ENCODE peak calls at places on chromosome 14, in six cellular contexts. One of them, this sample, is unnamed.

GRCh38 chr14:73723799-73724621 is 9.8 kb upstream of the PNMA1 start:
- DNase-seq in upper lobe of right lung: peak; percentile 80
- DNase-seq in lung: peak; percentile 78
- DNase-seq in CD8-positive, alpha-beta memory T cell: no peak
- DNase-seq in foreskin keratinocyte: no peak
- DNase-seq in fibroblast of lung: peak; percentile 99
- DNase-seq in this sample: peak; percentile 33

GRCh38 chr14:99688210-99688581 is 4.1 kb downstream of the CYP46A1 start:
- DNase-seq in upper lobe of right lung: no peak
- DNase-seq in lung: no peak
- DNase-seq in CD8-positive, alpha-beta memory T cell: no peak
- DNase-seq in foreskin keratinocyte: no peak
- DNase-seq in fibroblast of lung: no peak
- DNase-seq in this sample: no peak

GRCh38 chr14:58663494-58664111 is 25.8 kb downstream of the DACT1 start:
- DNase-seq in upper lobe of right lung: no peak
- DNase-seq in lung: no peak
- DNase-seq in CD8-positive, alpha-beta memory T cell: no peak
- DNase-seq in foreskin keratinocyte: peak; percentile 91
- DNase-seq in fibroblast of lung: peak; percentile 57
- DNase-seq in this sample: no peak

GRCh38 chr14:56878766-56879165 is 68.5 kb upstream of the OTX2 start:
- DNase-seq in upper lobe of right lung: no peak
- DNase-seq in lung: no peak
- DNase-seq in CD8-positive, alpha-beta memory T cell: no peak
- DNase-seq in foreskin keratinocyte: no peak
- DNase-seq in fibroblast of lung: no peak
- DNase-seq in this sample: no peak

GRCh38 chr14:35929171-35929570 is 103.0 kb downstream of the BRMS1L start:
- DNase-seq in upper lobe of right lung: no peak
- DNase-seq in lung: no peak
- DNase-seq in CD8-positive, alpha-beta memory T cell: no peak
- DNase-seq in foreskin keratinocyte: no peak
- DNase-seq in fibroblast of lung: no peak
- DNase-seq in this sample: no peak

GRCh38 chr14:68363841-68364711 is 428.8 kb downstream of the ZFP36L1 start:
- DNase-seq in upper lobe of right lung: peak; percentile 78
- DNase-seq in lung: no peak
- DNase-seq in CD8-positive, alpha-beta memory T cell: no peak
- DNase-seq in foreskin keratinocyte: no peak
- DNase-seq in fibroblast of lung: peak; percentile 43
- DNase-seq in this sample: no peak

GRCh38 chr14:58635041-58635440 is 2.7 kb upstream of the DACT1 start:
- DNase-seq in upper lobe of right lung: no peak
- DNase-seq in lung: no peak
- DNase-seq in CD8-positive, alpha-beta memory T cell: no peak
- DNase-seq in foreskin keratinocyte: no peak
- DNase-seq in fibroblast of lung: no peak
- DNase-seq in this sample: no peak

GRCh38 chr14:32588448-32589320 is 259.6 kb downstream of the AKAP6 start:
- DNase-seq in upper lobe of right lung: no peak
- DNase-seq in lung: no peak
- DNase-seq in CD8-positive, alpha-beta memory T cell: no peak
- DNase-seq in foreskin keratinocyte: no peak
- DNase-seq in fibroblast of lung: peak; percentile 81
- DNase-seq in this sample: no peak

GRCh38 chr14:84250863-84251262 is 1279.1 kb upstream of the FLRT2 start:
- DNase-seq in upper lobe of right lung: no peak
- DNase-seq in lung: no peak
- DNase-seq in CD8-positive, alpha-beta memory T cell: no peak
- DNase-seq in foreskin keratinocyte: no peak
- DNase-seq in fibroblast of lung: no peak
- DNase-seq in this sample: no peak

GRCh38 chr14:75568791-75569190 is 9.6 kb upstream of the FLVCR2 start:
- DNase-seq in upper lobe of right lung: no peak
- DNase-seq in lung: no peak
- DNase-seq in CD8-positive, alpha-beta memory T cell: no peak
- DNase-seq in foreskin keratinocyte: no peak
- DNase-seq in fibroblast of lung: no peak
- DNase-seq in this sample: no peak
- H3K27ac ChIP-seq in upper lobe of right lung: no peak overlapping the region
- H3K27ac ChIP-seq in lung: no peak overlapping the region
- H3K27ac ChIP-seq in CD8-positive, alpha-beta memory T cell: no peak overlapping the region
- H3K27ac ChIP-seq in foreskin keratinocyte: no peak overlapping the region
- H3K27ac ChIP-seq in fibroblast of lung: no peak overlapping the region
- H3K27ac ChIP-seq in this sample: no peak overlapping the region

GRCh38 chr14:77642407-77642806 is 26.0 kb upstream of the SPTLC2 start:
- DNase-seq in upper lobe of right lung: no peak
- DNase-seq in lung: no peak
- DNase-seq in CD8-positive, alpha-beta memory T cell: no peak
- DNase-seq in foreskin keratinocyte: no peak
- DNase-seq in fibroblast of lung: no peak
- DNase-seq in this sample: no peak

GRCh38 chr14:77641207-77641533 is 24.7 kb upstream of the SPTLC2 start:
- DNase-seq in upper lobe of right lung: no peak
- DNase-seq in lung: no peak
- DNase-seq in CD8-positive, alpha-beta memory T cell: no peak
- DNase-seq in foreskin keratinocyte: no peak
- DNase-seq in fibroblast of lung: no peak
- DNase-seq in this sample: no peak

GRCh38 chr14:77641534-77642341 is 25.3 kb upstream of the SPTLC2 start:
- DNase-seq in upper lobe of right lung: peak; percentile 91
- DNase-seq in lung: peak; percentile 70
- DNase-seq in CD8-positive, alpha-beta memory T cell: peak; percentile 41
- DNase-seq in foreskin keratinocyte: no peak
- DNase-seq in fibroblast of lung: peak; percentile 71
- DNase-seq in this sample: no peak

DNA sequence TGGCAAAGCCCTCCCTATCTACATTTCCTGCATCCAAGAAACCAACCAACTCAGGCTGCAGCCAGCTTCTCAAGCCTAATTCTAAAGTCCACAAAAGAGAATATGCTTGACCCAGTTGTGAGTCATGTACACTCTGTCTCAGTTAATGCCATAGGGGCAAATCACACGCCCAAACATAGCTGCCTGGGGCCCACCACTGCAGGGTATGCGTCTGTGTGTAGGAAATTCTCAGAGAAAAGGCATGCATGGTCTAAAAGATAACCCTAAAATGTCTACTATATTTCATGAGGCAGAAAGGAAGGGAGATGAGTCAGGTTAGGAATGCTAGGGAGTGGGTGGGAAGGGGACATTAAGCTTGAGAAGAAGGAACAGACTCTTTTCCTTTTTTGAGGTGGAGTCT is 22.3 kb upstream of the SPTLC2 start:
- DNase-seq in upper lobe of right lung: no peak
- DNase-seq in lung: no peak
- DNase-seq in CD8-positive, alpha-beta memory T cell: no peak
- DNase-seq in foreskin keratinocyte: peak; percentile 86
- DNase-seq in fibroblast of lung: peak; percentile 46
- DNase-seq in this sample: peak; percentile 52
- H3K27ac ChIP-seq in upper lobe of right lung: no peak overlapping the region
- H3K27ac ChIP-seq in lung: no peak overlapping the region
- H3K27ac ChIP-seq in CD8-positive, alpha-beta memory T cell: no peak overlapping the region
- H3K27ac ChIP-seq in foreskin keratinocyte: peak overlapping the region; percentile 30
- H3K27ac ChIP-seq in fibroblast of lung: peak overlapping the region; percentile 32
- H3K27ac ChIP-seq in this sample: peak overlapping the region; percentile 87

DNA sequence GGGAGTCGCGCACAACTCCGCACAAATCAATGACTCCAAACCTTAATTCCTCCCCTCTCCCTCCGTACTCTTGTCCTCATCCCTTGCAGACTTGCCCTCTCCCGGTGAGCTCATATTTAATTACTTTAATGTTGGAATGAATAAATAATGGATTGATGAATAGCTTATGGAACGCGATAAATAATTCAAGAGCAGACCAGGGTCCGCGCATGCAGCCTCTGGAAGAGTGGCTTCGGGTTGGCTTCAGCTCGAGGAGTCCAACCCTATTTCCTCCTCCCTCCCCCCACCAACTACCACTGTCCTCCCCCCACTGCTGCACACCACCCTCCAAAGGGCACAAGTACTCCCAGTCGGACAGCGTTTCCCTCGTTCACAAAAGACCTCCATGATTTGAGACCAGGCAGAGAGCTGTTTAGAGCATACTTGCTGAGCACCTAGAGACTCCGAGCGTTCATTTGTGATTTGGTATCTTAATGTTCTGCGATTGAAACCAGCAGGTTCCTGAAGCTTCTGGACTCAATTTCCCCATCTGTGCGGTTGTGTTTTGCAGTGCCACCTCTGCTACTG is 621 bp upstream of the SIX1 start:
- DNase-seq in upper lobe of right lung: no peak
- DNase-seq in lung: no peak
- DNase-seq in CD8-positive, alpha-beta memory T cell: no peak
- DNase-seq in foreskin keratinocyte: no peak
- DNase-seq in fibroblast of lung: peak; percentile 43
- DNase-seq in this sample: no peak
- H3K27ac ChIP-seq in upper lobe of right lung: no peak overlapping the region
- H3K27ac ChIP-seq in lung: no peak overlapping the region
- H3K27ac ChIP-seq in CD8-positive, alpha-beta memory T cell: no peak overlapping the region
- H3K27ac ChIP-seq in foreskin keratinocyte: no peak overlapping the region
- H3K27ac ChIP-seq in fibroblast of lung: no peak overlapping the region
- H3K27ac ChIP-seq in this sample: peak overlapping the region; percentile 70

GRCh38 chr14:103160321-103161053 is 37.2 kb downstream of the TNFAIP2 start:
- DNase-seq in upper lobe of right lung: no peak
- DNase-seq in lung: no peak
- DNase-seq in CD8-positive, alpha-beta memory T cell: no peak
- DNase-seq in foreskin keratinocyte: no peak
- DNase-seq in fibroblast of lung: no peak
- DNase-seq in this sample: no peak
- H3K27ac ChIP-seq in upper lobe of right lung: no peak overlapping the region
- H3K27ac ChIP-seq in lung: no peak overlapping the region
- H3K27ac ChIP-seq in CD8-positive, alpha-beta memory T cell: no peak overlapping the region
- H3K27ac ChIP-seq in foreskin keratinocyte: no peak overlapping the region
- H3K27ac ChIP-seq in fibroblast of lung: no peak overlapping the region
- H3K27ac ChIP-seq in this sample: no peak overlapping the region

DNA sequence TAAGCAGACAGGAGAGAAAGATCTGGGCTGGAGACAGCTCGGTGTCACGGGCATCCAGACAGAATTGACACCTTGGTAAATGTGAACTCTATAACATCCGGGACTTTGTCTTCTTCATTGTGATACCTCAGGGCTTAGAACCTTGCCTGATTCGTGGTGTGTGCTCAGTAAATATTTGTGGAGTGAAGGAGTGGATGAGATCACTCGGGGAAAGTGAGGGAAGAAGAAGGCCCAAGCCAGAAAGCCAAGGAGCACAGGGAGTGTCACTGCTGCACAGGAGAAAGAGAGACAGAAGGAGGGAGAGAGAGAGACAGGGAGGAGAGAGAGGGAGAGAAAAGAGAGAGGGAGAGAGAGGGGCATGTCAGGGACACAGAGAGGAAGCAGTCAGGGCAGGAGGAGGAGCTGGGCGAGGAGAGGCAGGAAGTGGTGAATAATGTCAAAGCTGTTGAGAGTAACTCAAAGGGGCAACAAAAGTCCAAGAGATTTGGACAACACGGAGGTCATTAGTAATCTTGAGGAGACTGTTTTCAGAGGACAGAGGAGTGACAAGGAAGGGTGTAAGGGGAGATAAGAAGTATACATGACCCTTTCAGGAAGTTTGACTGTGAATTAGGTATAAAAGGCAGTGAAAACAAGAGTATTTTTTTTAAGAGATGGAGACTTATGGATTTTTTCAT is 141.6 kb upstream of the MAX start:
- DNase-seq in upper lobe of right lung: no peak
- DNase-seq in lung: no peak
- DNase-seq in CD8-positive, alpha-beta memory T cell: no peak
- DNase-seq in foreskin keratinocyte: no peak
- DNase-seq in fibroblast of lung: no peak
- DNase-seq in this sample: no peak
- H3K27ac ChIP-seq in upper lobe of right lung: no peak overlapping the region
- H3K27ac ChIP-seq in lung: no peak overlapping the region
- H3K27ac ChIP-seq in CD8-positive, alpha-beta memory T cell: no peak overlapping the region
- H3K27ac ChIP-seq in foreskin keratinocyte: no peak overlapping the region
- H3K27ac ChIP-seq in fibroblast of lung: peak overlapping the region; percentile 41
- H3K27ac ChIP-seq in this sample: peak overlapping the region; percentile 31

GRCh38 chr14:104766863-104767633 is 14.1 kb downstream of the SIVA1 start:
- DNase-seq in upper lobe of right lung: no peak
- DNase-seq in lung: no peak
- DNase-seq in CD8-positive, alpha-beta memory T cell: no peak
- DNase-seq in foreskin keratinocyte: no peak
- DNase-seq in fibroblast of lung: no peak
- DNase-seq in this sample: no peak
- H3K27ac ChIP-seq in upper lobe of right lung: peak overlapping the region; percentile 65
- H3K27ac ChIP-seq in lung: peak overlapping the region; percentile 38
- H3K27ac ChIP-seq in CD8-positive, alpha-beta memory T cell: no peak overlapping the region
- H3K27ac ChIP-seq in foreskin keratinocyte: no peak overlapping the region
- H3K27ac ChIP-seq in fibroblast of lung: no peak overlapping the region
- H3K27ac ChIP-seq in this sample: no peak overlapping the region

This sample was measured in epithelial cell of prostate.